ENCODE peak calls at places on chromosomes 4 and X, in five cellular contexts. Z, W, D, C and T are unnamed samples.

GRCh38 chrX:52082578-52082977 is 13.6 kb upstream of the MAGED4B start:
- DNase-seq in Z (no peak), W (no peak), D (no peak), C (peak; percentile 14), T (peak; percentile 1)

GRCh38 chr4:17033256-17034245 is 135.1 kb upstream of the LDB2 start:
- DNase-seq in Z (no peak), W (no peak), D (no peak), C (no peak), T (no peak)

GRCh38 chr4:86878640-86879039 is 13.6 kb downstream of the C4orf36 start:
- DNase-seq in Z (no peak), W (no peak), D (no peak), C (no peak), T (no peak)

GRCh38 chr4:73730292-73730691 is 10.1 kb upstream of the CXCL8 start:
- DNase-seq in Z (no peak), W (no peak), D (no peak), C (no peak), T (no peak)

GRCh38 chrX:48649109-48649508 is 34.5 kb upstream of the WAS start:
- DNase-seq in Z (no peak), W (no peak), D (no peak), C (no peak), T (no peak)

GRCh38 chr4:139481465-139481864 is 27.5 kb downstream of the RAB33B start:
- DNase-seq in Z (no peak), W (no peak), D (no peak), C (no peak), T (no peak)

GRCh38 chrX:72255445-72255844 is 16.6 kb upstream of the ERCC6L start:
- DNase-seq in Z (peak; percentile 79), W (no peak), D (no peak), C (no peak), T (no peak)

GRCh38 chrX:46376246-46376885 is 168.9 kb downstream of the ZNF674 start:
- DNase-seq in Z (no peak), W (peak; percentile 80), D (peak; percentile 38), C (peak; percentile 72), T (peak; percentile 56)

GRCh38 chrX:1493877-1494510 is 41.3 kb upstream of the ASMTL start:
- DNase-seq in Z (no peak), W (no peak), D (no peak), C (no peak), T (no peak)

GRCh38 chr4:8182294-8182693 is 16.8 kb upstream of the SH3TC1 start:
- DNase-seq in Z (peak; percentile 52), W (no peak), D (no peak), C (no peak), T (no peak)
- H3K27ac ChIP-seq in Z (no peak overlapping the region), W (no peak overlapping the region), D (no peak overlapping the region), C (peak overlapping the region; percentile 67), T (no peak overlapping the region)

DNA sequence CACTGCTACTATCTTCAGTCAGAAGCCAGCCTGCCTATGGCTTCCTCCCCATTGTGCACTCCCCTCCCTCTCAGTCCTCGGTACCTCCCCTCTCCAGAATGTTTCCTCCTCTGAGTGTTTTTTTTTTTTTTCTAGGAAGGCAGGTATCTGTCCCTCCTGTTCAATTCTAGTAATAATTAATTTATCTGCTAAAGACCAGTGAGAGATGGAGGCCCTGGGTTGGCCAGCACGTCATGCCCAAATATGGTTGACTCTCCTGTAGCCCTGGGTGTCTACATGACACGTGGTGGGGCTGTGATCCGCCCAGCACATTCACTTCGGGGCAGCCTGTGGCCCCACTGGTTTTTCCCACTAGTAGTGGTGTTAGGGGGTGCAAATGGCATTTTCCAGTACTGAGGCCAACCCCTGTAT is 1.8 kb downstream of the FLNA start:
- DNase-seq in Z (no peak), W (no peak), D (peak; percentile 49), C (no peak), T (peak; percentile 48)
- H3K4me3 ChIP-seq in Z (peak overlapping the region; percentile 72), W (no peak overlapping the region), D (peak overlapping the region; percentile 59), C (no peak overlapping the region), T (peak overlapping the region; percentile 55)

GRCh38 chr4:119706804-119707203 is 78.2 kb upstream of the PDE5A start:
- DNase-seq in Z (no peak), W (no peak), D (no peak), C (no peak), T (no peak)
- H3K27ac ChIP-seq in Z (no peak overlapping the region), W (no peak overlapping the region), D (no peak overlapping the region), C (no peak overlapping the region), T (no peak overlapping the region)

GRCh38 chr4:77621254-77621653 is 15.6 kb downstream of the CXCL13 start:
- DNase-seq in Z (no peak), W (no peak), D (no peak), C (no peak), T (no peak)
- H3K4me3 ChIP-seq in Z (no peak overlapping the region), W (no peak overlapping the region), D (no peak overlapping the region), C (no peak overlapping the region), T (no peak overlapping the region)

DNA sequence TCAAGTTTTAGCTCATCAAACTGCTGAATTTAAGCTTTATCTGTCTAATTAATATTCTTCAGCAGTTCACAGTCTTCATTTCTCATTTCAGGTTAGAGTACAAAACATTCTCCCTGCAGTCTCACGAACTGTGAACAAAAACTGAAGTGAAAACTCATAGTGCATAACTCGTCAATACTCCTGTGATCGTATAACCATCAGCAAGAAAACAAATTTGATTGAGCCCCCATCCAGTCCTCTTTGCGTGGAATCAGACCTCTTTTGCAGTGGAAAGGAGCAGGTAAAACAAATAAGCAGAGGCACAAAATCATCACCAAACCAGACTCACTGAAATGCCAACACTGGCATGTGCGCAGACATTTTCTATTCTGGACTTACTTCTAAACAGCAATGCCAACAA is 12.7 kb downstream of the ADAM29 start:
- DNase-seq in Z (no peak), W (no peak), D (no peak), C (no peak), T (no peak)
- H3K27ac ChIP-seq in Z (no peak overlapping the region), W (no peak overlapping the region), D (no peak overlapping the region), C (no peak overlapping the region), T (no peak overlapping the region)

GRCh38 chr4:153433753-153434105 is 32.4 kb upstream of the TMEM131L start:
- DNase-seq in Z (no peak), W (no peak), D (no peak), C (no peak), T (no peak)
- H3K4me3 ChIP-seq in Z (peak overlapping the region; percentile 38), W (no peak overlapping the region), D (peak overlapping the region; percentile 59), C (no peak overlapping the region), T (no peak overlapping the region)

GRCh38 chrX:41689711-41690110 is 938 bp downstream of the GPR34 start:
- DNase-seq in Z (no peak), W (no peak), D (no peak), C (peak; percentile 14), T (no peak)
- H3K27ac ChIP-seq in Z (no peak overlapping the region), W (no peak overlapping the region), D (no peak overlapping the region), C (no peak overlapping the region), T (no peak overlapping the region)

DNA sequence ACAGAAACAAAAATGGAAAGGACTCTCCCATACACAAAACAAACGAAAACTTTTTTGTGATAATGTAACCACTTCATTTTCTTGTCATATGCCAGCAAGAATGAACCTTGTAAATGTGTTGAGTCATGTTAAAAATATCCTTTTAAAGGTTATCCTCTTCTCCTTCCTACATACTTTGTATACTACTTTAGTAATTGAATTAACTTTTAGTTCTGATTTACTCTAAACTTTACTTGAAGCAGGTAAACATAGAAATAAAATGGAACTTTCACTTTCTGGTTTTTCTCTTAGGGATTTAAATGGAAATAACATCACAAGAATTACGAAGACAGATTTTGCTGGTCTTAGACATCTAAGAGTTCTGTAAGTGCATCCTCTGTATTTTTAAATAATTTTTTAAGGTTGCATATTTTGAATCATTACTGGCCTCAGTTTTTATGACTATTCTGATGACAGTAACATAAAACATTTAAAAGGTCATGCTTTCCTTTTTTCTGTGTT is 4.7 kb downstream of the SLIT2 start:
- DNase-seq in Z (no peak), W (peak; percentile 34), D (no peak), C (no peak), T (no peak)
- H3K4me3 ChIP-seq in Z (peak overlapping the region; percentile 47), W (no peak overlapping the region), D (no peak overlapping the region), C (peak overlapping the region; percentile 84), T (no peak overlapping the region)

GRCh38 chr4:33954759-33955158 is 2289.6 kb downstream of the ARAP2 start:
- DNase-seq in Z (peak; percentile 51), W (no peak), D (no peak), C (no peak), T (no peak)

GRCh38 chr4:33948921-33949320 is 2295.4 kb downstream of the ARAP2 start:
- DNase-seq in Z (no peak), W (no peak), D (no peak), C (no peak), T (no peak)
- H3K27ac ChIP-seq in Z (no peak overlapping the region), W (no peak overlapping the region), D (no peak overlapping the region), C (no peak overlapping the region), T (no peak overlapping the region)